ENCODE peak calls at places on chromosomes 1 and 21, in four cellular contexts. Y is HepG2, U is keratinocyte, D is PC-3. L is an unnamed sample.

GRCh38 chr1:59985901-59986735 is 59.5 kb upstream of the CYP2J2 start:
- DNase-seq in D (no peak), Y (no peak), U (no peak), L (no peak)

GRCh38 chr1:86648255-86648654 is 56.1 kb upstream of the SH3GLB1 start:
- DNase-seq in Y (no peak), D (peak; percentile 73), U (no peak), L (no peak)

GRCh38 chr1:17591814-17592430 is 52.4 kb downstream of the ARHGEF10L start:
- DNase-seq in U (no peak), Y (peak; percentile 94), D (no peak), L (no peak)

GRCh38 chr1:24905355-24905978 is 24.6 kb downstream of the RUNX3 start:
- DNase-seq in Y (no peak), U (no peak), D (no peak), L (no peak)

GRCh38 chr1:52423771-52424170 is 19.4 kb downstream of the PRPF38A start:
- DNase-seq in U (no peak), D (no peak), Y (no peak), L (no peak)

GRCh38 chr1:235011599-235012435 is 116.8 kb downstream of the TOMM20 start:
- DNase-seq in Y (no peak), U (peak; percentile 99), D (peak; percentile 95), L (peak; percentile 100)

GRCh38 chr1:35659589-35659988 is 18.3 kb upstream of the PSMB2 start:
- DNase-seq in D (no peak), U (no peak), Y (no peak), L (no peak)

GRCh38 chr1:100719490-100719889 is at the start of gene VCAM1:
- DNase-seq in Y (no peak), D (no peak), U (no peak), L (peak; percentile 47)

GRCh38 chr1:42152907-42153597 is at the start of gene GUCA2B:
- DNase-seq in Y (no peak), D (no peak), U (no peak), L (no peak)

GRCh38 chr1:208244584-208244916 is 366 bp upstream of the PLXNA2 start:
- DNase-seq in Y (no peak), D (no peak), U (no peak), L (no peak)

GRCh38 chr1:231016234-231016633 is 23.8 kb downstream of the FAM89A start:
- DNase-seq in U (no peak), Y (no peak), D (peak; percentile 35), L (no peak)

GRCh38 chr1:181094813-181095212 is 6.3 kb downstream of the IER5 start:
- DNase-seq in Y (no peak), D (no peak), U (no peak), L (no peak)

GRCh38 chr1:175620380-175620779 is 123.0 kb downstream of the TNR start:
- DNase-seq in D (no peak), U (no peak), Y (no peak), L (no peak)

GRCh38 chr1:206507395-206508129 is at the start of gene RASSF5:
- DNase-seq in Y (no peak), D (peak; percentile 90), U (no peak), L (no peak)

GRCh38 chr1:215023151-215023832 is 59.2 kb upstream of the KCNK2 start:
- DNase-seq in U (no peak), D (no peak), Y (no peak), L (no peak)

GRCh38 chr1:198359024-198359653 is 181.3 kb downstream of the ATP6V1G3 start:
- DNase-seq in Y (peak; percentile 2), U (no peak), D (peak; percentile 6), L (no peak)

GRCh38 chr1:46341222-46342083 is 846 bp downstream of the NSUN4 start:
- DNase-seq in D (no peak), Y (no peak), U (no peak), L (no peak)

GRCh38 chr1:202968895-202969295 is 1.8 kb upstream of the CYB5R1 start:
- DNase-seq in D (peak; percentile 76), Y (peak; percentile 78), U (no peak), L (peak; percentile 33)

GRCh38 chr1:226541631-226542622 is 6.6 kb upstream of the STUM start:
- DNase-seq in Y (no peak), U (no peak), D (no peak), L (no peak)

GRCh38 chr1:183652107-183652506 is 1.0 kb downstream of the APOBEC4 start:
- DNase-seq in Y (no peak), U (no peak), D (no peak), L (no peak)

GRCh38 chr1:152940614-152941013 is 6.4 kb upstream of the SPRR5 start:
- DNase-seq in U (no peak), D (no peak), Y (no peak), L (no peak)

GRCh38 chr1:19651141-19651737 is 7.1 kb downstream of the NBL1 start:
- DNase-seq in U (no peak), Y (peak; percentile 24), D (peak; percentile 16), L (no peak)

GRCh38 chr1:241499910-241500309 is 19.6 kb downstream of the FH start:
- DNase-seq in U (no peak), D (peak; percentile 82), Y (peak; percentile 14), L (no peak)

GRCh38 chr1:163055005-163055404 is 14.2 kb upstream of the RGS4 start:
- DNase-seq in D (no peak), Y (no peak), U (no peak), L (no peak)

GRCh38 chr21:39452207-39452964 is 616 bp downstream of the SH3BGR start:
- DNase-seq in U (no peak), D (no peak), Y (peak; percentile 3), L (no peak)

GRCh38 chr1:117615474-117615873 is 9.6 kb downstream of the TENT5C start:
- DNase-seq in D (no peak), Y (no peak), U (no peak), L (no peak)

GRCh38 chr1:201536542-201536941 is 2.4 kb upstream of the NAV1 start:
- DNase-seq in D (peak; percentile 74), U (no peak), Y (no peak), L (no peak)

GRCh38 chr21:43740497-43741156 is 21.7 kb downstream of the PDXK start:
- DNase-seq in U (no peak), D (no peak), Y (no peak), L (no peak)

GRCh38 chr21:44477712-44478111 is 22.4 kb downstream of the LRRC3 start:
- DNase-seq in Y (no peak), U (no peak), D (no peak), L (no peak)

GRCh38 chr1:236301958-236302335 is 20.2 kb upstream of the ERO1B start:
- DNase-seq in Y (no peak), U (no peak), D (no peak), L (no peak)

GRCh38 chr1:225670806-225671733 is 18.1 kb upstream of the ENAH start:
- DNase-seq in Y (peak; percentile 97), U (no peak), D (peak; percentile 68), L (no peak)

GRCh38 chr1:228289239-228289849 is 81.5 kb downstream of the OBSCN start:
- DNase-seq in Y (no peak), D (no peak), U (no peak), L (no peak)

GRCh38 chr1:151905070-151905442 is 4.3 kb downstream of the THEM4 start:
- DNase-seq in Y (no peak), U (no peak), D (no peak), L (no peak)

GRCh38 chr1:43573066-43573799 is 42.5 kb downstream of the PTPRF start:
- DNase-seq in Y (no peak), D (no peak), U (no peak), L (no peak)

GRCh38 chr1:111654839-111655238 is 35.2 kb downstream of the RAP1A start:
- DNase-seq in D (no peak), Y (no peak), U (no peak), L (peak; percentile 43)

GRCh38 chr1:147722114-147722513 is 38.3 kb downstream of the GJA5 start:
- DNase-seq in Y (no peak), D (no peak), U (no peak), L (no peak)

DNA sequence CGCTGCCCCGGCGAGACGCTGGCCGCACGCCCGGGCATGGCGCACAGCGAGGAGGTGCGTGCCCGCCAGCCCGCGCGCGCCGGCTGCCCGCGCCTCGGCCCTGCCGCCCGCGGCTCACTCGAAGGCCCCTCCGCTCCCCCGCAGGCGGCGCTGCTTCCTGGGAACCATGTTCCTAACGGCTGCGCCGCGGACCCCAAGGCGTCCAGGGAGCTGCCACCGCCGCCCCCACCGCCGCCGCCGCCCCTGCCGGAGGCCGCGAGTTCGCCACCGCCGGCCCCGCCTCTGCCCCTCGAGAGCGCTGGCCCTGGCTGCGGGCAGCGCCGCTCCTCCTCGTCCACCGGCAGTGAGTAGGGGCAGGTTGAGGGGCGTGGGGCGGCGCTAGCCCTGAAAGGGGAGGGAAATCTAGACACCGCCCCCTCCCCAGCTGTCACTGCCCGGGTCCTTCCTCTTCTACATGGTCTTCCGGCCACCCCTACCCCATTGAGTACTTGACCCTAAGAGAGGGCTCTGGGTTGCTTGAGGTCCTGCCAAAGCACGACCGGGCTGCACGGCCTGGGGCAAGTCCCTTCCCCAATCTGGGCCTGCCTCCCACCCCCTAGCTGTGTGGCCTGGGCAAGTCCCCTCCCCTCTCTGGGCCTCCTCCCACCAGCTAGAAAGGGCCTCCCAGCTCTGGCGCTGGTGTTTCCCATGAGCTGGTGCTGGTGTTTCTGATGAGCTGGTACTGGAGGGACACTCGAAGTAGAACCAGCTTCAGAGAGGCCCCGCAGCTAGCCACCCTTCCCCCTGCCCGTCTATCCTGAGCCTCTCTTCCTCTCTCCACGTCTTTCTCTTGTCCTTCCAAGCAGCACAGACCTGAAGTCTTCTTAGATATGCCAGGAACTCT is 17.0 kb downstream of the TNFRSF25 start:
- DNase-seq in D (peak; percentile 33), Y (peak; percentile 50), U (no peak), L (no peak)
- TF ChIP-seq EZH2 in D (no peak), Y (no peak), U (peak; percentile 69), L (no peak)

GRCh38 chr1:110068646-110069301 is 1.7 kb downstream of the ALX3 start:
- DNase-seq in U (no peak), Y (no peak), D (no peak), L (no peak)
- TF ChIP-seq EZH2 in U (peak; percentile 75), Y (no peak), D (no peak), L (peak; percentile 99)

GRCh38 chr21:41765393-41765950 is 1.4 kb downstream of the RIPK4 start:
- DNase-seq in D (no peak), Y (no peak), U (no peak), L (no peak)
- TF ChIP-seq EZH2 in D (no peak), Y (no peak), U (no peak), L (no peak)

GRCh38 chr1:8122160-8122476 is 96.0 kb upstream of the ERRFI1 start:
- DNase-seq in D (no peak), U (no peak), Y (no peak), L (no peak)
- TF ChIP-seq EZH2 in D (no peak), U (no peak), Y (no peak), L (no peak)

GRCh38 chr1:69572921-69573320 is 5.2 kb downstream of the LRRC7 start:
- DNase-seq in D (no peak), U (no peak), Y (no peak), L (no peak)

GRCh38 chr1:69567847-69568434 is at the start of gene LRRC7:
- DNase-seq in D (no peak), Y (no peak), U (no peak), L (no peak)

GRCh38 chr1:69569983-69570755 is 2.4 kb downstream of the LRRC7 start:
- DNase-seq in D (no peak), U (no peak), Y (no peak), L (no peak)

GRCh38 chr1:69569281-69569970 is 1.7 kb downstream of the LRRC7 start:
- DNase-seq in U (no peak), Y (no peak), D (no peak), L (no peak)

GRCh38 chr1:69568435-69569280 is 936 bp downstream of the LRRC7 start:
- DNase-seq in U (no peak), D (no peak), Y (no peak), L (no peak)
- TF ChIP-seq EZH2 in U (no peak), D (no peak), Y (no peak), L (no peak)